ENCODE peak calls at places on chromosome 20, in ten cellular contexts. A is psoas muscle, E is brain microvascular endothelial cell, I is dorsolateral prefrontal cortex, G is tibial nerve, T is epithelial cell of esophagus, F is ovary, L is colonic mucosa, M is fibroblast of pulmonary artery, B is GM06990. D is an unnamed sample.

GRCh38 chr20:29873946-29874345 is 1383.5 kb upstream of the DEFB115 start:
- DNase-seq in F (no peak), I (peak; percentile 32), E (peak; percentile 9), M (peak; percentile 48), L (no peak), A (peak; percentile 72), B (peak; percentile 57), T (peak; percentile 44), G (no peak), D (peak; percentile 46)

GRCh38 chr20:22411568-22412450 is 172.6 kb downstream of the FOXA2 start:
- DNase-seq in E (no peak), B (no peak), A (peak; percentile 56), T (peak; percentile 41), I (no peak), F (no peak), L (peak; percentile 38), M (peak; percentile 97), G (no peak), D (peak; percentile 20)

GRCh38 chr20:46399401-46399800 is 7.0 kb downstream of the ELMO2 start:
- DNase-seq in L (no peak), A (no peak), B (no peak), I (no peak), F (no peak), E (no peak), M (no peak), T (peak; percentile 13), G (no peak), D (no peak)

GRCh38 chr20:17461941-17462340 is 69.2 kb downstream of the BFSP1 start:
- DNase-seq in M (no peak), E (no peak), G (no peak), I (no peak), B (no peak), L (no peak), F (no peak), T (no peak), A (no peak), D (no peak)

GRCh38 chr20:48390981-48391380 is 436.8 kb downstream of the PREX1 start:
- DNase-seq in E (no peak), M (no peak), B (no peak), G (no peak), A (no peak), L (no peak), T (no peak), F (no peak), I (no peak), D (no peak)

GRCh38 chr20:31719644-31720485 is 2.8 kb downstream of the BCL2L1 start:
- DNase-seq in I (no peak), L (peak; percentile 48), B (no peak), G (no peak), F (no peak), A (no peak), T (no peak), M (peak; percentile 28), E (no peak), D (no peak)

GRCh38 chr20:61731363-61732181 is 334.1 kb downstream of the TAF4 start:
- DNase-seq in M (no peak), I (no peak), E (peak; percentile 3), A (peak; percentile 39), T (peak; percentile 25), F (no peak), L (no peak), G (no peak), B (no peak), D (no peak)

GRCh38 chr20:23061713-23062561 is 12.5 kb upstream of the THBD start:
- DNase-seq in B (no peak), I (no peak), G (no peak), F (peak; percentile 60), M (peak; percentile 89), L (no peak), T (peak; percentile 53), A (peak; percentile 62), E (peak; percentile 85), D (peak; percentile 93)

GRCh38 chr20:35503841-35504460 is 25.5 kb downstream of the C20orf173 start:
- DNase-seq in F (peak; percentile 41), M (no peak), G (no peak), T (no peak), B (no peak), L (no peak), E (no peak), I (peak; percentile 15), A (no peak), D (no peak)

GRCh38 chr20:35561671-35562070 is 19.8 kb downstream of the ERGIC3 start:
- DNase-seq in F (no peak), L (no peak), T (peak; percentile 27), A (peak; percentile 35), E (no peak), I (no peak), B (no peak), G (no peak), M (no peak), D (no peak)

GRCh38 chr20:40669692-40670091 is 19.3 kb downstream of the MAFB start:
- DNase-seq in I (no peak), L (no peak), E (no peak), A (no peak), T (no peak), B (no peak), F (no peak), M (no peak), G (no peak), D (no peak)

GRCh38 chr20:10653593-10654288 is 20.1 kb downstream of the JAG1 start:
- DNase-seq in E (peak; percentile 91), T (no peak), A (no peak), L (no peak), M (peak; percentile 83), I (no peak), B (no peak), F (peak; percentile 60), G (no peak), D (peak; percentile 93)

GRCh38 chr20:32737371-32738223 is 5.7 kb downstream of the COMMD7 start:
- DNase-seq in B (no peak), L (no peak), M (peak; percentile 72), G (no peak), A (no peak), T (peak; percentile 41), I (no peak), E (peak; percentile 66), F (no peak), D (peak; percentile 32)

GRCh38 chr20:37406010-37406998 is 60.4 kb downstream of the SRC start:
- DNase-seq in M (no peak), I (peak; percentile 41), L (no peak), T (peak; percentile 28), E (no peak), F (peak; percentile 55), G (no peak), A (no peak), B (peak; percentile 80), D (peak; percentile 22)

GRCh38 chr20:35395728-35396127 is 16.0 kb downstream of the UQCC1 start:
- DNase-seq in E (peak; percentile 79), M (peak; percentile 85), F (no peak), T (no peak), I (no peak), G (no peak), B (no peak), L (no peak), A (no peak), D (no peak)

GRCh38 chr20:50278684-50279531 is 88.3 kb downstream of the CEBPB start:
- DNase-seq in A (peak; percentile 96), B (no peak), I (no peak), E (no peak), M (peak; percentile 14), L (peak; percentile 73), F (no peak), G (peak; percentile 73), T (peak; percentile 34), D (peak; percentile 78)
- TF ChIP-seq CTCF in A (peak; percentile 52), B (no peak), I (no peak), E (peak; percentile 43), M (no peak), L (peak; percentile 43), F (no peak), G (peak; percentile 56), T (peak; percentile 35), D (peak; percentile 58)

GRCh38 chr20:52974155-52974554 is 2.0 kb downstream of the TSHZ2 start:
- DNase-seq in L (no peak), T (no peak), F (peak; percentile 21), E (no peak), M (no peak), A (no peak), B (no peak), G (no peak), I (no peak), D (no peak)

GRCh38 chr20:52972965-52973819 is 1.0 kb downstream of the TSHZ2 start:
- DNase-seq in B (no peak), I (no peak), A (peak; percentile 50), T (peak; percentile 35), F (peak; percentile 51), G (no peak), M (no peak), L (no peak), E (no peak), D (no peak)

GRCh38 chr20:52972190-52972937 is at the start of gene TSHZ2:
- DNase-seq in M (peak; percentile 65), L (peak; percentile 19), I (peak; percentile 39), F (peak; percentile 68), B (no peak), G (no peak), A (peak; percentile 74), T (peak; percentile 77), E (peak; percentile 0), D (peak; percentile 24)

GRCh38 chr20:52971498-52972189 is 514 bp upstream of the TSHZ2 start:
- DNase-seq in L (no peak), B (no peak), E (no peak), A (no peak), M (no peak), F (no peak), G (no peak), T (no peak), I (no peak), D (no peak)

GRCh38 chr20:52975024-52975732 is 3.0 kb downstream of the TSHZ2 start:
- DNase-seq in B (no peak), L (no peak), A (no peak), T (no peak), M (peak; percentile 35), E (no peak), F (peak; percentile 59), I (no peak), G (no peak), D (no peak)
- H3K4me3 ChIP-seq in B (peak overlapping the region; percentile 10), L (no peak overlapping the region), A (peak overlapping the region; percentile 61), T (peak overlapping the region; percentile 73), M (peak overlapping the region; percentile 9), E (no peak overlapping the region), F (peak overlapping the region; percentile 66), I (no peak overlapping the region), G (no peak overlapping the region), D (peak overlapping the region; percentile 37)

DNA sequence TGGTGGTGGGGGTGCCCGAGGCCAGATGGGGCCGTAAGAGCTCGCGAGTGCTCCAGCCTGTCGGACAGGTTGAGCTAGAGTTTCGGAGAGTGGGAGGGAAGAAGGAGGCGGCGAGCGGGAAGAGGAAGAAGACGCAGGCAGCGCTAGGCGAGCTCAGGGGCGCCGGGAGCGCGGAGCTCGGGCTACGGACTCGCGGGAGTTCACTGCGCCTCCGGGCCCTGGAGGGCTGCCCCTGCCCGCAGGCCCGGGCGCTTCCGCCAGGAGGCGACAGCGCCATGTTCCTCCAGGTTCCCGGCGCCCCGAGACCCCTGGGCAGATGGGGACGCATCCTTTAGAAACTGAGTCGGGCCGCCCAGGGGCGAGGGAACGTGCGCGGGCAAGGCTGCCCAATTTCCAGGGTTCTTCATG is 984 bp downstream of the TFAP2C start:
- DNase-seq in A (no peak), L (peak; percentile 58), M (peak; percentile 28), T (peak; percentile 98), F (no peak), G (no peak), E (peak; percentile 47), B (peak; percentile 51), I (no peak), D (peak; percentile 72)
- TF ChIP-seq CTCF in A (no peak), L (peak; percentile 35), M (peak; percentile 15), T (peak; percentile 47), F (no peak), G (peak; percentile 32), E (peak; percentile 68), B (no peak), I (no peak), D (peak; percentile 67)

GRCh38 chr20:310645-311044 is 13.3 kb downstream of the ZCCHC3 start:
- DNase-seq in B (no peak), L (no peak), G (no peak), E (no peak), T (no peak), A (no peak), F (no peak), I (no peak), M (no peak), D (no peak)
- H3K4me3 ChIP-seq in B (peak overlapping the region; percentile 18), L (no peak overlapping the region), G (no peak overlapping the region), E (no peak overlapping the region), T (no peak overlapping the region), A (peak overlapping the region; percentile 60), F (no peak overlapping the region), I (peak overlapping the region; percentile 48), M (peak overlapping the region; percentile 6), D (no peak overlapping the region)

D was measured in fibroblast of villous mesenchyme.